ENCODE peak calls at places on chromosomes 1 and 21, in five cellular contexts. G, X, Y, R and H are unnamed samples.

GRCh38 chr1:59272507-59272906 is 24.4 kb upstream of the FGGY start:
- DNase-seq in X (no peak), G (no peak), Y (no peak), R (no peak), H (no peak)

GRCh38 chr1:207317561-207317960 is 3.9 kb upstream of the CD55 start:
- DNase-seq in R (no peak), Y (no peak), X (no peak), G (no peak), H (no peak)

GRCh38 chr1:92473781-92474495 is 12.8 kb downstream of the GFI1 start:
- DNase-seq in Y (no peak), R (no peak), G (no peak), X (no peak), H (no peak)

GRCh38 chr1:64952055-64952699 is 14.2 kb downstream of the JAK1 start:
- DNase-seq in Y (no peak), G (no peak), R (no peak), X (no peak), H (no peak)

GRCh38 chr1:150389650-150390049 is 25.7 kb downstream of the RPRD2 start:
- DNase-seq in R (no peak), X (no peak), G (no peak), Y (no peak), H (no peak)

GRCh38 chr1:9807541-9807940 is 16.2 kb downstream of the CLSTN1 start:
- DNase-seq in X (no peak), R (no peak), G (no peak), Y (no peak), H (no peak)

GRCh38 chr1:21251773-21252471 is 38.3 kb downstream of the ECE1 start:
- DNase-seq in X (peak; percentile 41), Y (peak; percentile 73), G (no peak), R (no peak), H (no peak)

GRCh38 chr1:221832151-221832550 is 90.3 kb upstream of the DUSP10 start:
- DNase-seq in X (no peak), Y (no peak), R (no peak), G (no peak), H (no peak)

GRCh38 chr1:65471901-65472332 is 51.4 kb downstream of the LEPR start:
- DNase-seq in X (no peak), Y (no peak), G (no peak), R (no peak), H (no peak)

GRCh38 chr1:177811461-177811860 is 158.4 kb downstream of the SEC16B start:
- DNase-seq in X (no peak), Y (no peak), R (no peak), G (no peak), H (no peak)

GRCh38 chr1:214316597-214316996 is 35.6 kb downstream of the SMYD2 start:
- DNase-seq in R (peak; percentile 34), G (no peak), X (peak; percentile 62), Y (no peak), H (no peak)

GRCh38 chr1:106986603-106987002 is 69.9 kb upstream of the PRMT6 start:
- DNase-seq in X (no peak), R (peak; percentile 7), Y (no peak), G (no peak), H (no peak)

GRCh38 chr21:41142051-41142795 is 25.7 kb upstream of the BACE2 start:
- DNase-seq in R (peak; percentile 21), G (no peak), X (no peak), Y (peak; percentile 5), H (no peak)

GRCh38 chr1:54559111-54559548 is 11.1 kb downstream of the ACOT11 start:
- DNase-seq in R (no peak), Y (no peak), X (no peak), G (no peak), H (no peak)

GRCh38 chr1:110237406-110238152 is 27.5 kb downstream of the KCNC4 start:
- DNase-seq in X (peak; percentile 47), R (no peak), G (no peak), Y (no peak), H (no peak)

GRCh38 chr1:110233861-110234260 is 23.7 kb downstream of the KCNC4 start:
- DNase-seq in G (no peak), R (no peak), Y (no peak), X (no peak), H (no peak)

GRCh38 chr1:110235839-110236682 is 25.9 kb downstream of the KCNC4 start:
- DNase-seq in Y (peak; percentile 47), X (no peak), R (no peak), G (no peak), H (no peak)

GRCh38 chr1:110234691-110235090 is 24.6 kb downstream of the KCNC4 start:
- DNase-seq in R (no peak), Y (no peak), X (no peak), G (no peak), H (no peak)

GRCh38 chr1:110235181-110235838 is 25.2 kb downstream of the KCNC4 start:
- DNase-seq in X (no peak), G (no peak), R (peak; percentile 18), Y (no peak), H (no peak)
- H3K27ac ChIP-seq in X (no peak overlapping the region), G (peak overlapping the region; percentile 1), R (no peak overlapping the region), Y (peak overlapping the region; percentile 63), H (no peak overlapping the region)

GRCh38 chr1:19621274-19621950 is 22.7 kb upstream of the NBL1 start:
- DNase-seq in G (no peak), R (no peak), X (no peak), Y (no peak), H (no peak)

GRCh38 chr1:19616489-19616888 is 27.6 kb upstream of the NBL1 start:
- DNase-seq in G (no peak), Y (no peak), X (no peak), R (no peak), H (no peak)

GRCh38 chr1:19620786-19621185 is 23.3 kb upstream of the NBL1 start:
- DNase-seq in G (no peak), R (no peak), X (no peak), Y (no peak), H (no peak)

GRCh38 chr1:19619697-19620384 is 24.3 kb upstream of the NBL1 start:
- DNase-seq in X (no peak), R (no peak), G (no peak), Y (no peak), H (no peak)

GRCh38 chr1:19618428-19618827 is 25.7 kb upstream of the NBL1 start:
- DNase-seq in R (no peak), G (no peak), X (no peak), Y (no peak), H (no peak)
- H3K4me1 ChIP-seq in R (peaks cover 10% of the 10 kb centered on the region), G (peaks cover 8% of the 10 kb centered on the region), X (peaks cover 31% of the 10 kb centered on the region), Y (peaks cover 31% of the 10 kb centered on the region), H (peaks cover 5% of the 10 kb centered on the region)

DNA sequence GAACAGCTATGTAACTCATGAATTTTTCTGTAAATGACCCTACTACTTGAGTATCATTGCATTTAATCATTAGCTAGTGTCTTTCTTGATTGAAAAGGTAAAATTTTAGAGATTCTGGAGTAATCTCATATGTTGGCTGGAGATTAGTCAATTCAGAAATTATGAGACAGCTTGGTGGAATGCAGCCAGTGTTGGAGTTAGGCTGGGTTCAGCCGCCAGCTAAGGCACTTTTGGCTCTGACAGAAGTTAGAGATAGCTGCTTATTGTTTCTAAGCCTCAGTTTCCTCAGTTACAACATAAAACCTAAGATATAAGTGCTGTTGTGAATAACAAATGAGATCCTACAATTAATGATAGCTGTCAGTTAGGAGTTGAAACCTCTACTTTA is 49.4 kb downstream of the TBCE start:
- DNase-seq in Y (no peak), G (no peak), R (no peak), X (no peak), H (no peak)
- H3K27ac ChIP-seq in Y (peak overlapping the region; percentile 2), G (no peak overlapping the region), R (no peak overlapping the region), X (no peak overlapping the region), H (no peak overlapping the region)

GRCh38 chr1:156900896-156901589 is 7.5 kb downstream of the PEAR1 start:
- DNase-seq in Y (no peak), X (no peak), G (no peak), R (no peak), H (no peak)

GRCh38 chr1:156900019-156900718 is 6.7 kb downstream of the PEAR1 start:
- DNase-seq in X (no peak), Y (no peak), G (no peak), R (no peak), H (no peak)

GRCh38 chr1:156903328-156904091 is 10.0 kb downstream of the PEAR1 start:
- DNase-seq in G (no peak), R (no peak), X (no peak), Y (no peak), H (peak; percentile 42)

GRCh38 chr1:156901966-156902922 is 8.7 kb downstream of the PEAR1 start:
- DNase-seq in Y (no peak), X (no peak), R (no peak), G (no peak), H (peak; percentile 41)

DNA sequence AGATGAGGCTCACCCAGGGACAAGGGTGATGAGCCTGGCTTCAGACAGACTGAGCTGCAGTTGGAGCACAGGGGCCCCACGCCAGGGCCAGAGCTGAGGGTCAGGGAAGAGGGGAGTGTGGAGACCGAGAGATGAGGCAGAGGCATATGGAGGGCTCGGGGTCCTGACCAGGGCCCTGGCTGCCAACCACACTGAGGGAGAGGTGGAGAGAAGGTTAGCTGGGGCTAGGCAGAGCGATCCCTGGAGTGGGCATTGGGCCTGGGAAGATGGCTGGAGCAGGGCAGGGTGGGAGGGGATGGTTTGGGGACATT is 8.0 kb downstream of the PEAR1 start:
- DNase-seq in X (no peak), Y (no peak), R (no peak), G (no peak), H (no peak)
- H3K4me1 ChIP-seq in X (peaks cover 69% of the 10 kb centered on the region), Y (peaks cover 41% of the 10 kb centered on the region), R (peaks cover 5% of the 10 kb centered on the region), G (peaks cover 72% of the 10 kb centered on the region), H (peaks cover 17% of the 10 kb centered on the region)

GRCh38 chr1:82392513-82392912 is 591.8 kb downstream of the ADGRL2 start:
- DNase-seq in G (no peak), X (no peak), R (no peak), Y (no peak), H (no peak)
- H3K27ac ChIP-seq in G (no peak overlapping the region), X (no peak overlapping the region), R (no peak overlapping the region), Y (no peak overlapping the region), H (no peak overlapping the region)